ENCODE peak calls at places on chromosomes 11 and 22, in ten cellular contexts. E is GM13976, J is body of pancreas, Y is GM04504, Q is neural progenitor cell, O is lower leg skin, T is GM23248, P is heart left ventricle, I is left cardiac atrium, V is Calu3. R is an unnamed sample.

GRCh38 chr11:27963370-27963769 is 144.6 kb downstream of the KIF18A start:
- DNase-seq in Q (no peak), V (no peak), J (no peak), I (no peak), Y (no peak), O (no peak), P (no peak), E (no peak), T (no peak), R (no peak)

GRCh38 chr11:44661311-44661717 is 65.4 kb upstream of the TSPAN18 start:
- DNase-seq in P (peak; percentile 57), J (no peak), Y (no peak), I (no peak), Q (no peak), O (no peak), V (no peak), T (peak; percentile 31), E (no peak), R (no peak)

GRCh38 chr22:40654522-40655167 is 18.1 kb upstream of the MRTFA start:
- DNase-seq in O (no peak), P (peak; percentile 73), Q (no peak), E (no peak), V (peak; percentile 23), T (peak; percentile 87), I (peak; percentile 48), J (peak; percentile 59), Y (peak; percentile 55), R (peak; percentile 30)

GRCh38 chr11:334264-335033 is 13.8 kb upstream of the IFITM3 start:
- DNase-seq in V (no peak), P (peak; percentile 51), Q (peak; percentile 83), J (no peak), T (no peak), O (no peak), Y (no peak), E (no peak), I (peak; percentile 68), R (no peak)

GRCh38 chr11:65316311-65316978 is 1.8 kb downstream of the CDC42EP2 start:
- DNase-seq in Q (peak; percentile 25), P (peak; percentile 74), O (peak; percentile 54), I (peak; percentile 60), J (no peak), V (no peak), E (no peak), T (peak; percentile 100), Y (peak; percentile 99), R (no peak)

GRCh38 chr11:117281159-117281558 is 10.0 kb upstream of the BACE1-AS start:
- DNase-seq in V (no peak), T (peak; percentile 96), I (no peak), Y (peak; percentile 92), Q (no peak), O (no peak), P (no peak), J (no peak), E (no peak), R (no peak)

GRCh38 chr22:18067548-18068341 is 10.0 kb upstream of the PEX26 start:
- DNase-seq in Y (no peak), E (no peak), Q (no peak), P (no peak), T (peak; percentile 44), O (no peak), V (no peak), J (no peak), I (no peak), R (no peak)

GRCh38 chr22:17777005-17777716 is 2.9 kb upstream of the BID start:
- DNase-seq in Q (no peak), T (no peak), E (peak; percentile 84), J (no peak), I (no peak), Y (no peak), P (peak; percentile 54), O (no peak), V (no peak), R (no peak)

GRCh38 chr11:48168815-48169214 is 47.8 kb upstream of the OR4B1 start:
- DNase-seq in T (no peak), E (no peak), Q (no peak), O (no peak), Y (no peak), J (no peak), P (no peak), V (no peak), I (no peak), R (no peak)

GRCh38 chr22:23215294-23216204 is 35.2 kb downstream of the BCR start:
- DNase-seq in E (no peak), Q (no peak), J (peak; percentile 50), V (peak; percentile 16), I (peak; percentile 46), T (peak; percentile 40), O (no peak), P (no peak), Y (no peak), R (no peak)

GRCh38 chr11:67048515-67048914 is 8.1 kb upstream of the RHOD start:
- DNase-seq in Q (no peak), V (no peak), J (no peak), T (peak; percentile 54), E (no peak), O (no peak), I (no peak), P (no peak), Y (peak; percentile 54), R (no peak)

GRCh38 chr11:67056640-67057409 is at the start of gene RHOD:
- DNase-seq in J (peak; percentile 81), P (no peak), Q (peak; percentile 82), V (peak; percentile 74), E (peak; percentile 74), O (no peak), Y (no peak), T (peak; percentile 68), I (peak; percentile 59), R (peak; percentile 61)

GRCh38 chr11:73759520-73760065 is 1.3 kb downstream of the RAB6A start:
- DNase-seq in P (no peak), J (no peak), V (no peak), O (no peak), Y (peak; percentile 8), I (no peak), E (no peak), Q (no peak), T (peak; percentile 77), R (no peak)

GRCh38 chr11:112179601-112180000 is 4.3 kb downstream of the BCO2 start:
- DNase-seq in I (no peak), T (no peak), E (no peak), P (no peak), J (no peak), V (no peak), Y (no peak), Q (no peak), O (no peak), R (no peak)

GRCh38 chr11:62399172-62399867 is 19.5 kb upstream of the SCGB1A1 start:
- DNase-seq in I (peak; percentile 27), V (no peak), Q (no peak), P (peak; percentile 33), Y (no peak), T (peak; percentile 46), J (no peak), E (no peak), O (no peak), R (no peak)

GRCh38 chr22:46622081-46622521 is 1.9 kb downstream of the GRAMD4 start:
- DNase-seq in I (peak; percentile 81), O (no peak), J (no peak), T (no peak), V (no peak), Y (no peak), Q (no peak), P (peak; percentile 94), E (no peak), R (no peak)

GRCh38 chr11:116062526-116063171 is 558.4 kb upstream of the CADM1 start:
- DNase-seq in J (no peak), Q (no peak), Y (no peak), I (no peak), E (no peak), P (no peak), O (no peak), V (no peak), T (no peak), R (no peak)

GRCh38 chr11:130674686-130675085 is 226.2 kb downstream of the ADAMTS15 start:
- DNase-seq in V (no peak), P (no peak), O (no peak), J (no peak), E (no peak), Y (no peak), Q (peak; percentile 14), T (peak; percentile 54), I (no peak), R (no peak)